ENCODE peak calls at places on chromosomes 6 and 20, in nine cellular contexts. Y is PC-3, G is OCI-LY7, X is SK-N-SH, N is GM23338, J is fibroblast of lung, W is Karpas-422, S is mammary epithelial cell, C is H9. Q is an unnamed sample. For H4K20me1, the result is how much of the 10 kb centered on the place peaks cover.

GRCh38 chr6:14337157-14337556 is 219.6 kb downstream of the CD83 start:
- DNase-seq in Y (no peak), G (no peak), X (no peak), N (no peak), J (peak), W (no peak), S (no peak), C (no peak), Q (no peak)

GRCh38 chr6:680666-681374 is 12.1 kb downstream of the EXOC2 start:
- DNase-seq in Y (no peak), G (no peak), X (no peak), N (no peak), J (no peak), W (peak), S (peak), C (no peak), Q (no peak)

GRCh38 chr20:11001767-11002540 is 328.2 kb upstream of the JAG1 start:
- DNase-seq in Y (peak), G (no peak), X (no peak), N (no peak), J (peak), W (no peak), S (peak), C (no peak), Q (no peak)

GRCh38 chr6:31578461-31579118 is 3.2 kb downstream of the TNF start:
- DNase-seq in Y (peak), G (no peak), X (no peak), N (peak), J (no peak), W (peak), S (peak), C (peak), Q (no peak)

GRCh38 chr6:138493413-138493812 is 5.9 kb downstream of the NHSL1 start:
- DNase-seq in Y (no peak), G (no peak), X (no peak), N (peak), J (peak), W (no peak), S (peak), C (peak), Q (no peak)

GRCh38 chr20:41475507-41475906 is 108.9 kb upstream of the EMILIN3 start:
- DNase-seq in Y (no peak), G (no peak), X (no peak), N (no peak), J (peak), W (no peak), S (no peak), C (no peak), Q (no peak)

GRCh38 chr6:149332602-149333311 is 15.2 kb downstream of the TAB2 start:
- DNase-seq in Y (peak), G (no peak), X (no peak), N (no peak), J (no peak), W (no peak), S (no peak), C (no peak), Q (no peak)

GRCh38 chr20:57208198-57208597 is 58.2 kb downstream of the BMP7 start:
- DNase-seq in Y (no peak), G (no peak), X (no peak), N (no peak), J (no peak), W (no peak), S (peak), C (no peak), Q (peak)

GRCh38 chr6:132666118-132666517 is 7.1 kb upstream of the TAAR1 start:
- DNase-seq in Y (no peak), G (no peak), X (no peak), N (peak), J (no peak), W (no peak), S (no peak), C (no peak), Q (no peak)

GRCh38 chr6:23390221-23390620 is 735.8 kb upstream of the NRSN1 start:
- DNase-seq in Y (no peak), G (no peak), X (no peak), N (no peak), J (no peak), W (no peak), S (no peak), C (no peak), Q (no peak)

GRCh38 chr20:3771552-3772058 is 4.1 kb upstream of the ADISSP start:
- DNase-seq in Y (no peak), G (no peak), X (no peak), N (no peak), J (no peak), W (no peak), S (no peak), C (no peak), Q (no peak)

GRCh38 chr6:79630883-79631799 is at the start of gene SH3BGRL2:
- DNase-seq in Y (peak), G (no peak), X (peak), N (peak), J (peak), W (no peak), S (peak), C (peak), Q (peak)

GRCh38 chr6:137728386-137729349 is 138.4 kb upstream of the TNFAIP3 start:
- DNase-seq in Y (peak), G (no peak), X (no peak), N (no peak), J (peak), W (no peak), S (peak), C (no peak), Q (no peak)

GRCh38 chr20:38825901-38826625 is 20.6 kb downstream of the PPP1R16B start:
- DNase-seq in Y (peak), G (no peak), X (no peak), N (peak), J (peak), W (no peak), S (peak), C (no peak), Q (peak)

GRCh38 chr6:85580104-85580877 is 13.4 kb downstream of the SNX14 start:
- DNase-seq in Y (peak), G (no peak), X (no peak), N (no peak), J (no peak), W (no peak), S (peak), C (no peak), Q (no peak)

GRCh38 chr6:8940356-8940755 is 505.0 kb upstream of the SLC35B3 start:
- DNase-seq in Y (peak), G (no peak), X (no peak), N (no peak), J (no peak), W (no peak), S (no peak), C (no peak), Q (no peak)

GRCh38 chr20:62159835-62160234 is 16.3 kb downstream of the SS18L1 start:
- DNase-seq in Y (peak), G (no peak), X (no peak), N (no peak), J (no peak), W (no peak), S (peak), C (no peak), Q (peak)

GRCh38 chr6:89799756-89800155 is 19.8 kb downstream of the MDN1 start:
- DNase-seq in Y (no peak), G (no peak), X (no peak), N (peak), J (no peak), W (no peak), S (no peak), C (no peak), Q (peak)

GRCh38 chr6:69835414-69836179 is 30.8 kb upstream of the COL19A1 start:
- DNase-seq in Y (peak), G (peak), X (peak), N (peak), J (peak), W (peak), S (peak), C (no peak), Q (no peak)

GRCh38 chr6:63546236-63546635 is 26.0 kb upstream of the LOC128125822 start:
- DNase-seq in Y (no peak), G (no peak), X (no peak), N (no peak), J (no peak), W (no peak), S (no peak), C (no peak), Q (no peak)

GRCh38 chr6:106005954-106006353 is 80.2 kb upstream of the PRDM1 start:
- DNase-seq in Y (no peak), G (no peak), X (no peak), N (no peak), J (peak), W (no peak), S (no peak), C (no peak), Q (no peak)

GRCh38 chr6:108916026-108916689 is 67.9 kb downstream of the ARMC2 start:
- DNase-seq in Y (no peak), G (no peak), X (no peak), N (no peak), J (no peak), W (no peak), S (no peak), C (no peak), Q (no peak)

GRCh38 chr20:40525356-40525755 is 163.7 kb downstream of the MAFB start:
- DNase-seq in Y (no peak), G (no peak), X (no peak), N (no peak), J (peak), W (no peak), S (no peak), C (no peak), Q (no peak)

GRCh38 chr6:117222861-117223260 is 42.5 kb upstream of the VGLL2 start:
- DNase-seq in Y (no peak), G (no peak), X (no peak), N (no peak), J (no peak), W (no peak), S (no peak), C (no peak), Q (no peak)

GRCh38 chr6:46421239-46421638 is 70.0 kb downstream of the RCAN2 start:
- DNase-seq in Y (peak), G (no peak), X (no peak), N (no peak), J (no peak), W (no peak), S (no peak), C (no peak), Q (no peak)

GRCh38 chr6:33194431-33194979 is 2.2 kb upstream of the COL11A2 start:
- DNase-seq in Y (no peak), G (no peak), X (no peak), N (no peak), J (no peak), W (no peak), S (no peak), C (no peak), Q (no peak)

GRCh38 chr6:30163918-30164654 is 740 bp downstream of the TRIM15 start:
- DNase-seq in Y (no peak), G (no peak), X (no peak), N (no peak), J (no peak), W (no peak), S (no peak), C (no peak), Q (no peak)

GRCh38 chr6:157800420-157801237 is 22.4 kb upstream of the SNX9 start:
- DNase-seq in Y (peak), G (no peak), X (no peak), N (no peak), J (peak), W (no peak), S (peak), C (no peak), Q (no peak)

GRCh38 chr20:25352746-25353145 is 37.9 kb downstream of the ABHD12 start:
- DNase-seq in Y (no peak), G (no peak), X (no peak), N (no peak), J (no peak), W (no peak), S (peak), C (no peak), Q (no peak)

GRCh38 chr6:129525055-129525454 is 184.9 kb downstream of the ARHGAP18 start:
- DNase-seq in Y (no peak), G (no peak), X (no peak), N (no peak), J (peak), W (no peak), S (no peak), C (no peak), Q (peak)

GRCh38 chr6:100464162-100464851 is 414 bp downstream of the SIM1 start:
- DNase-seq in Y (no peak), G (no peak), X (no peak), N (peak), J (no peak), W (no peak), S (no peak), C (peak), Q (peak)

GRCh38 chr6:37631295-37631694 is 66.4 kb downstream of the MDGA1 start:
- DNase-seq in Y (no peak), G (peak), X (no peak), N (no peak), J (no peak), W (peak), S (no peak), C (no peak), Q (no peak)

GRCh38 chr6:71248866-71249265 is 39.7 kb upstream of the OGFRL1 start:
- DNase-seq in Y (no peak), G (peak), X (no peak), N (no peak), J (no peak), W (no peak), S (no peak), C (no peak), Q (no peak)

GRCh38 chr20:47681977-47682812 is 103.1 kb downstream of the SULF2 start:
- DNase-seq in Y (no peak), G (no peak), X (no peak), N (no peak), J (peak), W (no peak), S (no peak), C (no peak), Q (no peak)

GRCh38 chr6:53342210-53342609 is 6.5 kb downstream of the ELOVL5 start:
- DNase-seq in Y (no peak), G (no peak), X (no peak), N (no peak), J (no peak), W (no peak), S (no peak), C (no peak), Q (no peak)

GRCh38 chr20:34111057-34111711 is 859 bp downstream of the EIF2S2 start:
- DNase-seq in Y (peak), G (peak), X (peak), N (peak), J (peak), W (peak), S (peak), C (no peak), Q (peak)

GRCh38 chr6:83432626-83433025 is 1.8 kb upstream of the ME1 start:
- DNase-seq in Y (peak), G (no peak), X (no peak), N (no peak), J (peak), W (no peak), S (no peak), C (no peak), Q (no peak)

GRCh38 chr6:83429269-83429668 is 1.6 kb downstream of the ME1 start:
- DNase-seq in Y (peak), G (no peak), X (no peak), N (no peak), J (no peak), W (no peak), S (no peak), C (no peak), Q (no peak)

GRCh38 chr6:83429857-83430605 is 820 bp downstream of the ME1 start:
- DNase-seq in Y (peak), G (no peak), X (peak), N (peak), J (peak), W (no peak), S (peak), C (peak), Q (peak)

GRCh38 chr6:83431545-83432165 is 804 bp upstream of the ME1 start:
- DNase-seq in Y (peak), G (no peak), X (no peak), N (peak), J (no peak), W (no peak), S (peak), C (peak), Q (no peak)

DNA sequence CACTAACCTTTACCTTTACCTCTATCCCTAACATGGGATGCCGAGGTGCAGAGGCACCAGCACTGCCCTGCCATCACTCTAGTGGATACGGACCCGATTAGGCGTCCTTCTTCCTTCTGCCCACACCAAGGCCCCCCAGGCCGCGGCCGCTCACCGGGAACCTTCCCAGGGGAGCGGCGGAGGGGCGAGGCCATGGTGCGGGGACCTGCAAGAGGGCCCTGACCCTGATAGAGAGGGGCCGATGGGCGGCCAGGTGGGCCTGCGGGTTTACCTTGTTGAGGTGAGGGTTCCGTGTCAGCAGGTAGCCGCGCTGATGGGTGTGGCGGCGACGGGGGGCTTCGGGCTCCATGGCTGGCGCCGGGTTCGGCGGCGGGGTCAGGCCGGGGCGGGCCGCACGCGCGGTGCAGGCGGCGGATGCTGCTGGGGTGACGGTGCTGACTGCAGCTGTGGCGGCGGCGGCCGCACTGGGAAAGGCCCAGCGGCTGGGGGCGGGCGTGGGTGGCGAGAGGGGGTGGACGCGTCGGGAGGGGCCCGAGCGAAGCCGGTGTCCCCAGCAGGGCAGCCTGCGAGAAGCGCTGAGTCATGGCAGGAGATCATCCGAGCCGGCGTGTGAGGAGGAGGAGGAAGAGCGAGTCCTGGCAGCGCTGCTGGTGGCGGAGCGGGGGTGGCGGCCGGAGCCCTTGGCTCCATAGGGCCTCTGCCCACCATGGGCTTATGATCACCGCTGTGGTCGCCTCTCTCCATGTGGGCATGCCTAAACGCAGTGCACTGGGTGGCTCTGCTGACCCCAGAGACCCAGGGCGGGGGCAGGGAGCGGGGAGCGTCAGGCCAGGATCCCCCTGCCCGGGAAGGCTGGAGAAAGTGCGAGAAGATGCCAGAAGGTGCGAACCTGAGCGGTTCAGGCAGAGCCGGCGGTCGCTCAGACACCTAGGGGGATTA is at the start of gene ME1:
- DNase-seq in Y (peak), G (no peak), X (peak), N (peak), J (peak), W (no peak), S (peak), C (peak), Q (peak)
- H3K4me2 ChIP-seq in Y (peak), G (no peak), X (peak), N (peak), J (peak), W (no peak), S (peak), C (peak), Q (peak)

GRCh38 chr6:156787569-156788492 is 10.7 kb downstream of the ARID1B start:
- DNase-seq in Y (no peak), G (peak), X (no peak), N (peak), J (no peak), W (peak), S (no peak), C (no peak), Q (no peak)
- H4K20me1 ChIP-seq in Y (under half), G (half or more), X (half or more), N (under half), J (under half), W (half or more), S (under half), C (under half), Q (half or more)

GRCh38 chr6:2791124-2792050 is 26.2 kb downstream of the WRNIP1 start:
- DNase-seq in Y (peak), G (peak), X (peak), N (peak), J (peak), W (peak), S (peak), C (peak), Q (peak)
- H3K4me2 ChIP-seq in Y (peak), G (no peak), X (peak), N (no peak), J (peak), W (no peak), S (no peak), C (no peak), Q (peak)

GRCh38 chr6:168206186-168206585 is 113.4 kb downstream of the DACT2 start:
- DNase-seq in Y (no peak), G (no peak), X (no peak), N (no peak), J (no peak), W (no peak), S (no peak), C (no peak), Q (no peak)

GRCh38 chr6:168208436-168208835 is 111.1 kb downstream of the DACT2 start:
- DNase-seq in Y (no peak), G (no peak), X (no peak), N (no peak), J (no peak), W (no peak), S (no peak), C (no peak), Q (no peak)

GRCh38 chr6:168208854-168209253 is 110.7 kb downstream of the DACT2 start:
- DNase-seq in Y (no peak), G (no peak), X (no peak), N (peak), J (no peak), W (no peak), S (no peak), C (peak), Q (no peak)

GRCh38 chr6:168207421-168208175 is 112.0 kb downstream of the DACT2 start:
- DNase-seq in Y (no peak), G (no peak), X (no peak), N (no peak), J (no peak), W (no peak), S (no peak), C (no peak), Q (no peak)

DNA sequence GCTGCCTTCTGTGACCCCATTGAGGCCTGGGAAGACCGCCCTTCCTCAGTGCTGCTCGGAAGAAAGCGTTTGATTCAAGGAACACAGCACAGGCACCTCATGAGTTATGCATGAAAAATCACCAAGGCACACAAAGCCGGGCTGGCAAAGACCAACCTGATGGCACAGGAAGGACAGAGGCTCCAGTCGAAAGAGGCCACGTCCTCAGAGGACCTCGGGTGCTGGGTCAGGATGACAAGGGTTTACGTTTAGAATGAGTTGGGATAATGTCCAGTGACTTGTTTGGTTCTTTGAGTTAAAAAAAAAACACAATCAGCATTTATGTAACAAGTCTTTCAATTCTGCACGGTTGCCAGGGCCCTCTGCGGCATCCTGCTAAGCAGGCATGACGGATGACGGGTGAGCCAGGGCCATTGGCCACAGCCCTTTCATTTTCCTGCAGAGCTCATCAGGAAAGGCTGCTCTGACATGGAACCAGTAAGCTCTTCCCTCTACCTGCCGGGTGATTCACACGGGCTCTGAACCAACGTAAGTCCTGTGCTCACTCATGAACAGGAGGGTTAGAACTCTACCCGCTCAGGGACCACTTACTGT is 112.8 kb downstream of the DACT2 start:
- DNase-seq in Y (no peak), G (no peak), X (no peak), N (no peak), J (no peak), W (no peak), S (no peak), C (no peak), Q (no peak)
- H4K20me1 ChIP-seq in Y (under half), G (under half), X (under half), N (under half), J (under half), W (under half), S (under half), C (under half), Q (under half)

Q was measured in osteoblast.